ENCODE peak calls at places on chromosomes 12 and 14, in ten cellular contexts. I, V, T, B, O, M, Y, W, Q and C are unnamed samples.

GRCh38 chr14:47211263-47211662 is 464.1 kb downstream of the MDGA2 start:
- DNase-seq in Q (no peak), I (no peak), V (no peak), M (no peak), W (no peak), Y (no peak), O (no peak), T (no peak), B (no peak), C (no peak)

GRCh38 chr14:50666772-50667490 is 1.2 kb downstream of the SAV1 start:
- DNase-seq in B (peak; percentile 69), V (peak; percentile 78), T (peak; percentile 70), W (no peak), O (no peak), Y (no peak), Q (peak; percentile 73), M (peak; percentile 85), I (peak; percentile 50), C (peak; percentile 19)

GRCh38 chr12:112018571-112019237 is 5.5 kb downstream of the ERP29 start:
- DNase-seq in I (no peak), Y (no peak), B (peak; percentile 67), W (no peak), Q (peak; percentile 92), O (no peak), V (no peak), T (no peak), M (peak; percentile 85), C (no peak)

GRCh38 chr12:12983420-12984035 is 16.5 kb downstream of the HEBP1 start:
- DNase-seq in I (no peak), T (no peak), O (peak; percentile 33), V (no peak), Y (no peak), M (peak; percentile 81), Q (peak; percentile 69), W (no peak), B (peak; percentile 40), C (peak; percentile 20)

GRCh38 chr14:25049559-25050493 is at the start of gene STXBP6:
- DNase-seq in O (no peak), W (peak; percentile 65), B (no peak), I (no peak), Q (peak; percentile 65), T (no peak), V (peak; percentile 89), M (peak; percentile 92), Y (peak; percentile 84), C (peak; percentile 22)

GRCh38 chr12:105239304-105239703 is 3.3 kb upstream of the APPL2 start:
- DNase-seq in O (no peak), T (no peak), W (no peak), B (no peak), M (no peak), V (no peak), Q (no peak), I (no peak), Y (no peak), C (no peak)

GRCh38 chr14:99262977-99263448 is 9.0 kb downstream of the BCL11B start:
- DNase-seq in Q (no peak), O (no peak), W (no peak), Y (no peak), B (no peak), I (peak; percentile 38), T (no peak), M (no peak), V (no peak), C (no peak)

GRCh38 chr14:49687942-49688700 is at the start of gene POLE2:
- DNase-seq in V (peak; percentile 81), Q (peak; percentile 47), I (peak; percentile 74), W (peak; percentile 85), O (peak; percentile 44), M (peak; percentile 83), Y (peak; percentile 78), B (no peak), T (peak; percentile 73), C (peak; percentile 90)

GRCh38 chr12:67269632-67270578 is 747 bp downstream of the CAND1 start:
- DNase-seq in V (peak; percentile 79), M (peak; percentile 63), O (no peak), Q (no peak), Y (peak; percentile 29), I (peak; percentile 53), W (peak; percentile 63), T (peak; percentile 74), B (no peak), C (no peak)
- H3K4me1 ChIP-seq in V (peaks cover 52% of the 10 kb centered on the region), M (peaks cover 37% of the 10 kb centered on the region), O (peaks cover 23% of the 10 kb centered on the region), Q (no peaks in the 10 kb centered on the region), Y (peaks cover 67% of the 10 kb centered on the region), I (peaks cover 41% of the 10 kb centered on the region), W (peaks cover 44% of the 10 kb centered on the region), T (peaks cover 11% of the 10 kb centered on the region), B (peaks cover 40% of the 10 kb centered on the region), C (no peaks in the 10 kb centered on the region)

GRCh38 chr12:65199604-65200003 is 30.2 kb downstream of the LEMD3 start:
- DNase-seq in M (no peak), Q (no peak), T (no peak), B (no peak), O (no peak), V (no peak), I (no peak), W (no peak), Y (no peak), C (no peak)

GRCh38 chr12:65195387-65196055 is 26.1 kb downstream of the LEMD3 start:
- DNase-seq in V (no peak), B (no peak), Y (no peak), O (no peak), M (no peak), Q (no peak), W (no peak), T (no peak), I (no peak), C (no peak)

GRCh38 chr12:65200007-65200665 is 30.8 kb downstream of the LEMD3 start:
- DNase-seq in O (no peak), Y (no peak), B (no peak), M (peak; percentile 4), T (no peak), Q (peak; percentile 13), W (no peak), V (no peak), I (no peak), C (no peak)

GRCh38 chr12:65194949-65195348 is 25.6 kb downstream of the LEMD3 start:
- DNase-seq in M (no peak), T (no peak), O (no peak), V (no peak), Y (no peak), Q (no peak), W (no peak), I (no peak), B (no peak), C (no peak)

DNA sequence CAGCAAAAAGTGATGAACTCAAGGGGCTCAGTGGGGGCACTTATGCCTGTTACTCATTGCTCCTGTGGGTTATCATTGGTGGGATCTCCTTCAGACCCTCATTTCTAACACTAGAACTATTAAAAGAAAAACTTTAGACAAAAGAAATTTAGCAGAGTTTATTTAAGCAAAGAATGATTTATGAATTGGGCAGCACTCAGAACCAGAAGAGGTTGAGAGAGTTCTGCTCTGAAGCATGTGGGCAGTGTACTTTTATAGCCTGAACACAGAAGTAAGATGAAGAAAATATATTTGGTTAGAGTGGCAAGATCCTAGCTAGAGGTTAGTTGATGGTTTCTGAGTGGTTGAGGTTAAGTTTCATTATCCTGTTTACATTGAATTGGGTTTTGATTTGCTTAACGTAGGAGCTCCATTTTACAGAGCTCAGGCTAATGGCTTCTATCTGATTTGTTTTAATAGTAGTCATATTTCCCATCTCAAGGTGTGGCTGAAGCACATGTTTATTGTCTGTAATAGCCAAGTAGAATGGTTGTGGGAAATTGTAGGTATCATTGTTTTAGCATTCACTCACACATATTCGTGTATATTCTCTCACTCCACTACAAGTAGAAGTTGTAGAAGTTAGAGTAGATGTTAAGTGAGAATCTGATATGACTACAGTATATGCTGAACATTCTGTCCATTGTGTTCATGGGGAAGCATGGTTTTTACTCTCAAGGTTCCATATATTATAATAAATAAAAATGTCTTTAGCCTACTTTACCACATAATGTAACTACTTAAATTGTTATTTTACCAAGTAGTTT is 27.6 kb downstream of the LEMD3 start:
- DNase-seq in B (no peak), O (no peak), T (no peak), W (no peak), Q (no peak), I (no peak), V (no peak), Y (no peak), M (no peak), C (no peak)
- H3K4me1 ChIP-seq in B (no peaks in the 10 kb centered on the region), O (no peaks in the 10 kb centered on the region), T (peaks cover 4% of the 10 kb centered on the region), W (no peaks in the 10 kb centered on the region), Q (no peaks in the 10 kb centered on the region), I (peaks cover 10% of the 10 kb centered on the region), V (peaks cover 16% of the 10 kb centered on the region), Y (peaks cover 48% of the 10 kb centered on the region), M (peaks cover 10% of the 10 kb centered on the region), C (no peaks in the 10 kb centered on the region)

DNA sequence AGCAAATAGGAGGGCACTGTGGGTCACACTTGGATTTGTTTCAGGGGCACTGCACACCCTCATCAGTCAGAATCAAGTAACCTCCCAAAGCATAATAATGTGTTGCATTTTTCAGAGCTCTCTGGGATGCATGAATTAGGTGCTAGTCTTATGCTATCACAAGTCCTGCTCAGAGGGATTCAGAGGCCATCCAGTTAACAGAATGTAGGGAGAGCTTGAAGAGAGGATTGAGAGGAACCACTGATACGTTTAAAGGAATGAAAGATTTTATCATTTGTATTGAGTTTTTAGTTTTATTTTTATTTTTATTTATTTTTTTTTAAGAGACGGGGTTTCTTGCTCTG is 44.6 kb downstream of the ANO6 start:
- DNase-seq in M (no peak), I (no peak), T (no peak), Y (no peak), O (no peak), W (no peak), B (no peak), V (no peak), Q (no peak), C (no peak)
- H3K4me1 ChIP-seq in M (peaks cover 19% of the 10 kb centered on the region), I (no peaks in the 10 kb centered on the region), T (peaks cover 27% of the 10 kb centered on the region), Y (peaks cover 66% of the 10 kb centered on the region), O (peaks cover 11% of the 10 kb centered on the region), W (peaks cover 42% of the 10 kb centered on the region), B (peaks cover 55% of the 10 kb centered on the region), V (peaks cover 71% of the 10 kb centered on the region), Q (peaks cover 8% of the 10 kb centered on the region), C (peaks cover 7% of the 10 kb centered on the region)

GRCh38 chr14:64701660-64702059 is 2.6 kb upstream of the PLEKHG3 start:
- DNase-seq in M (no peak), T (no peak), B (no peak), O (no peak), Y (no peak), W (no peak), V (peak; percentile 1), I (no peak), Q (no peak), C (no peak)

GRCh38 chr14:64704145-64704742 is at the start of gene PLEKHG3:
- DNase-seq in I (no peak), O (no peak), Q (peak; percentile 69), Y (peak; percentile 85), T (peak; percentile 75), B (peak; percentile 70), W (peak; percentile 84), V (peak; percentile 93), M (peak; percentile 82), C (peak; percentile 93)

GRCh38 chr14:64704743-64705405 is 650 bp downstream of the PLEKHG3 start:
- DNase-seq in Q (peak; percentile 15), B (no peak), I (no peak), Y (no peak), T (no peak), O (no peak), W (peak; percentile 66), M (peak; percentile 55), V (peak; percentile 72), C (peak; percentile 43)

GRCh38 chr14:64702493-64703392 is 1.5 kb upstream of the PLEKHG3 start:
- DNase-seq in M (no peak), I (peak; percentile 30), T (no peak), B (peak; percentile 83), V (peak; percentile 64), O (no peak), Q (no peak), Y (no peak), W (peak; percentile 80), C (no peak)

GRCh38 chr14:64703393-64704144 is 655 bp upstream of the PLEKHG3 start:
- DNase-seq in Y (no peak), V (peak; percentile 60), Q (no peak), T (no peak), B (no peak), O (no peak), I (peak; percentile 30), W (no peak), M (peak; percentile 29), C (no peak)
- H3K4me1 ChIP-seq in Y (peaks cover 56% of the 10 kb centered on the region), V (peaks cover 44% of the 10 kb centered on the region), Q (peaks cover 13% of the 10 kb centered on the region), T (peaks cover 3% of the 10 kb centered on the region), B (peaks cover 69% of the 10 kb centered on the region), O (peaks cover 54% of the 10 kb centered on the region), I (peaks cover 36% of the 10 kb centered on the region), W (peaks cover 64% of the 10 kb centered on the region), M (peaks cover 10% of the 10 kb centered on the region), C (peaks cover 11% of the 10 kb centered on the region)